ENCODE peak calls at places on chromosomes 5 and 9, in ten cellular contexts. One of them, this sample, is unnamed.

GRCh38 chr9:95047452-95048224 is 269.9 kb downstream of the FANCC start:
- DNase-seq in CD8-positive, alpha-beta T cell: no peak
- DNase-seq in lower lobe of right lung: no peak
- DNase-seq in AG04450: no peak
- DNase-seq in psoas muscle: no peak
- DNase-seq in brain microvascular endothelial cell: no peak
- DNase-seq in CD4-positive, alpha-beta T cell: no peak
- DNase-seq in astrocyte of the spinal cord: no peak
- DNase-seq in OCI-LY7: no peak
- DNase-seq in omental fat pad: no peak
- DNase-seq in this sample: no peak

GRCh38 chr5:148949871-148950863 is 112.7 kb downstream of the SH3TC2 start:
- DNase-seq in CD8-positive, alpha-beta T cell: no peak
- DNase-seq in lower lobe of right lung: peak
- DNase-seq in AG04450: no peak
- DNase-seq in psoas muscle: peak
- DNase-seq in brain microvascular endothelial cell: no peak
- DNase-seq in CD4-positive, alpha-beta T cell: no peak
- DNase-seq in astrocyte of the spinal cord: peak
- DNase-seq in OCI-LY7: no peak
- DNase-seq in omental fat pad: no peak
- DNase-seq in this sample: no peak

GRCh38 chr9:90421786-90422185 is 220.8 kb downstream of the DIRAS2 start:
- DNase-seq in CD8-positive, alpha-beta T cell: no peak
- DNase-seq in lower lobe of right lung: no peak
- DNase-seq in AG04450: no peak
- DNase-seq in psoas muscle: no peak
- DNase-seq in brain microvascular endothelial cell: no peak
- DNase-seq in CD4-positive, alpha-beta T cell: no peak
- DNase-seq in astrocyte of the spinal cord: no peak
- DNase-seq in OCI-LY7: no peak
- DNase-seq in omental fat pad: no peak
- DNase-seq in this sample: no peak

GRCh38 chr9:129355641-129356040 is 177.6 kb upstream of the IER5L start:
- DNase-seq in CD8-positive, alpha-beta T cell: no peak
- DNase-seq in lower lobe of right lung: no peak
- DNase-seq in AG04450: no peak
- DNase-seq in psoas muscle: no peak
- DNase-seq in brain microvascular endothelial cell: no peak
- DNase-seq in CD4-positive, alpha-beta T cell: no peak
- DNase-seq in astrocyte of the spinal cord: no peak
- DNase-seq in OCI-LY7: no peak
- DNase-seq in omental fat pad: no peak
- DNase-seq in this sample: no peak

GRCh38 chr5:149337746-149338145 is 7.6 kb upstream of the GRPEL2 start:
- DNase-seq in CD8-positive, alpha-beta T cell: no peak
- DNase-seq in lower lobe of right lung: no peak
- DNase-seq in AG04450: no peak
- DNase-seq in psoas muscle: no peak
- DNase-seq in brain microvascular endothelial cell: no peak
- DNase-seq in CD4-positive, alpha-beta T cell: no peak
- DNase-seq in astrocyte of the spinal cord: no peak
- DNase-seq in OCI-LY7: no peak
- DNase-seq in omental fat pad: no peak
- DNase-seq in this sample: no peak

GRCh38 chr5:174514983-174515394 is 209.4 kb upstream of the MSX2 start:
- DNase-seq in CD8-positive, alpha-beta T cell: no peak
- DNase-seq in lower lobe of right lung: no peak
- DNase-seq in AG04450: no peak
- DNase-seq in psoas muscle: no peak
- DNase-seq in brain microvascular endothelial cell: no peak
- DNase-seq in CD4-positive, alpha-beta T cell: no peak
- DNase-seq in astrocyte of the spinal cord: no peak
- DNase-seq in OCI-LY7: no peak
- DNase-seq in omental fat pad: no peak
- DNase-seq in this sample: no peak

GRCh38 chr9:82923410-82924242 is 139.3 kb downstream of the RASEF start:
- DNase-seq in CD8-positive, alpha-beta T cell: no peak
- DNase-seq in lower lobe of right lung: no peak
- DNase-seq in AG04450: no peak
- DNase-seq in psoas muscle: no peak
- DNase-seq in brain microvascular endothelial cell: peak
- DNase-seq in CD4-positive, alpha-beta T cell: no peak
- DNase-seq in astrocyte of the spinal cord: peak
- DNase-seq in OCI-LY7: peak
- DNase-seq in omental fat pad: no peak
- DNase-seq in this sample: peak

GRCh38 chr9:129726322-129727160 is 26.3 kb downstream of the PTGES start:
- DNase-seq in CD8-positive, alpha-beta T cell: peak
- DNase-seq in lower lobe of right lung: peak
- DNase-seq in AG04450: peak
- DNase-seq in psoas muscle: peak
- DNase-seq in brain microvascular endothelial cell: peak
- DNase-seq in CD4-positive, alpha-beta T cell: peak
- DNase-seq in astrocyte of the spinal cord: peak
- DNase-seq in OCI-LY7: peak
- DNase-seq in omental fat pad: peak
- DNase-seq in this sample: peak

GRCh38 chr9:96391021-96391765 is 7.7 kb upstream of the SLC35D2 start:
- DNase-seq in CD8-positive, alpha-beta T cell: no peak
- DNase-seq in lower lobe of right lung: no peak
- DNase-seq in AG04450: no peak
- DNase-seq in psoas muscle: no peak
- DNase-seq in brain microvascular endothelial cell: no peak
- DNase-seq in CD4-positive, alpha-beta T cell: no peak
- DNase-seq in astrocyte of the spinal cord: peak
- DNase-seq in OCI-LY7: no peak
- DNase-seq in omental fat pad: no peak
- DNase-seq in this sample: no peak

GRCh38 chr9:69324549-69325401 is at the start of gene ENTREP1:
- DNase-seq in CD8-positive, alpha-beta T cell: no peak
- DNase-seq in lower lobe of right lung: peak
- DNase-seq in AG04450: no peak
- DNase-seq in psoas muscle: peak
- DNase-seq in brain microvascular endothelial cell: no peak
- DNase-seq in CD4-positive, alpha-beta T cell: no peak
- DNase-seq in astrocyte of the spinal cord: peak
- DNase-seq in OCI-LY7: no peak
- DNase-seq in omental fat pad: no peak
- DNase-seq in this sample: peak

GRCh38 chr9:136952876-136953770 is 1.1 kb downstream of the LCN12 start:
- DNase-seq in CD8-positive, alpha-beta T cell: no peak
- DNase-seq in lower lobe of right lung: peak
- DNase-seq in AG04450: no peak
- DNase-seq in psoas muscle: no peak
- DNase-seq in brain microvascular endothelial cell: no peak
- DNase-seq in CD4-positive, alpha-beta T cell: no peak
- DNase-seq in astrocyte of the spinal cord: no peak
- DNase-seq in OCI-LY7: no peak
- DNase-seq in omental fat pad: no peak
- DNase-seq in this sample: peak

GRCh38 chr9:84170521-84171141 is 169.9 kb downstream of the SLC28A3 start:
- DNase-seq in CD8-positive, alpha-beta T cell: no peak
- DNase-seq in lower lobe of right lung: peak
- DNase-seq in AG04450: peak
- DNase-seq in psoas muscle: peak
- DNase-seq in brain microvascular endothelial cell: peak
- DNase-seq in CD4-positive, alpha-beta T cell: no peak
- DNase-seq in astrocyte of the spinal cord: peak
- DNase-seq in OCI-LY7: no peak
- DNase-seq in omental fat pad: no peak
- DNase-seq in this sample: no peak

GRCh38 chr5:178590924-178591423 is 781 bp upstream of the COL23A1 start:
- DNase-seq in CD8-positive, alpha-beta T cell: no peak
- DNase-seq in lower lobe of right lung: no peak
- DNase-seq in AG04450: no peak
- DNase-seq in psoas muscle: peak
- DNase-seq in brain microvascular endothelial cell: no peak
- DNase-seq in CD4-positive, alpha-beta T cell: no peak
- DNase-seq in astrocyte of the spinal cord: no peak
- DNase-seq in OCI-LY7: no peak
- DNase-seq in omental fat pad: no peak
- DNase-seq in this sample: no peak

GRCh38 chr5:100448250-100448649 is 86.9 kb upstream of the FAM174A start:
- DNase-seq in CD8-positive, alpha-beta T cell: no peak
- DNase-seq in lower lobe of right lung: no peak
- DNase-seq in AG04450: no peak
- DNase-seq in psoas muscle: no peak
- DNase-seq in brain microvascular endothelial cell: no peak
- DNase-seq in CD4-positive, alpha-beta T cell: no peak
- DNase-seq in astrocyte of the spinal cord: no peak
- DNase-seq in OCI-LY7: no peak
- DNase-seq in omental fat pad: no peak
- DNase-seq in this sample: no peak

DNA sequence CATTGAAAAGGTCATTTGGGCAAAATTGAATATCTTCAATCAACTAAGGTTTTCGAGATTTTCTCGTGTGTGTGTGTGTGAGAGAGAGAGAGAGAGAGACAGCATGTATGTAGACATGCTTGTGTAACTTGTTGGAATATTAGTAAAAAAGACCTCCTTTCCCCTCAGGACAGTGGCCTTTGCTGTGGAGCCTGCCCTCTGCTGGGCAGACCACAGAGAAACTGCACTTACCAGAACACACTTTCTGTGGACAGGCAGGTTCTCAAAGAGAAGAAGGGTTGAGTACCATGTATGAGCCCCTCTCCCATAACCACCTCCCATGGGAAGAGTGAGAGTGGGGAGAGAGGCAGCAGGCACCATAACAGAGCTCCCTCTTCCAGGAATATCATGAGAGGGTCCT is 45.6 kb downstream of the CFAP90 start:
- DNase-seq in CD8-positive, alpha-beta T cell: no peak
- DNase-seq in lower lobe of right lung: no peak
- DNase-seq in AG04450: no peak
- DNase-seq in psoas muscle: no peak
- DNase-seq in brain microvascular endothelial cell: no peak
- DNase-seq in CD4-positive, alpha-beta T cell: no peak
- DNase-seq in astrocyte of the spinal cord: no peak
- DNase-seq in OCI-LY7: no peak
- DNase-seq in omental fat pad: no peak
- DNase-seq in this sample: no peak
- TF ChIP-seq CTCF in CD8-positive, alpha-beta T cell: no peak
- TF ChIP-seq CTCF in lower lobe of right lung: no peak
- TF ChIP-seq CTCF in AG04450: no peak
- TF ChIP-seq CTCF in psoas muscle: no peak
- TF ChIP-seq CTCF in brain microvascular endothelial cell: peak
- TF ChIP-seq CTCF in CD4-positive, alpha-beta T cell: no peak
- TF ChIP-seq CTCF in astrocyte of the spinal cord: peak
- TF ChIP-seq CTCF in OCI-LY7: peak
- TF ChIP-seq CTCF in omental fat pad: no peak
- TF ChIP-seq CTCF in this sample: peak

GRCh38 chr5:89260254-89260653 is 377.3 kb upstream of the MEF2C start:
- DNase-seq in CD8-positive, alpha-beta T cell: no peak
- DNase-seq in lower lobe of right lung: no peak
- DNase-seq in AG04450: no peak
- DNase-seq in psoas muscle: no peak
- DNase-seq in brain microvascular endothelial cell: no peak
- DNase-seq in CD4-positive, alpha-beta T cell: no peak
- DNase-seq in astrocyte of the spinal cord: no peak
- DNase-seq in OCI-LY7: no peak
- DNase-seq in omental fat pad: no peak
- DNase-seq in this sample: no peak
- TF ChIP-seq CTCF in CD8-positive, alpha-beta T cell: no peak
- TF ChIP-seq CTCF in lower lobe of right lung: no peak
- TF ChIP-seq CTCF in AG04450: no peak
- TF ChIP-seq CTCF in psoas muscle: no peak
- TF ChIP-seq CTCF in brain microvascular endothelial cell: peak
- TF ChIP-seq CTCF in CD4-positive, alpha-beta T cell: no peak
- TF ChIP-seq CTCF in astrocyte of the spinal cord: no peak
- TF ChIP-seq CTCF in OCI-LY7: no peak
- TF ChIP-seq CTCF in omental fat pad: no peak
- TF ChIP-seq CTCF in this sample: no peak

DNA sequence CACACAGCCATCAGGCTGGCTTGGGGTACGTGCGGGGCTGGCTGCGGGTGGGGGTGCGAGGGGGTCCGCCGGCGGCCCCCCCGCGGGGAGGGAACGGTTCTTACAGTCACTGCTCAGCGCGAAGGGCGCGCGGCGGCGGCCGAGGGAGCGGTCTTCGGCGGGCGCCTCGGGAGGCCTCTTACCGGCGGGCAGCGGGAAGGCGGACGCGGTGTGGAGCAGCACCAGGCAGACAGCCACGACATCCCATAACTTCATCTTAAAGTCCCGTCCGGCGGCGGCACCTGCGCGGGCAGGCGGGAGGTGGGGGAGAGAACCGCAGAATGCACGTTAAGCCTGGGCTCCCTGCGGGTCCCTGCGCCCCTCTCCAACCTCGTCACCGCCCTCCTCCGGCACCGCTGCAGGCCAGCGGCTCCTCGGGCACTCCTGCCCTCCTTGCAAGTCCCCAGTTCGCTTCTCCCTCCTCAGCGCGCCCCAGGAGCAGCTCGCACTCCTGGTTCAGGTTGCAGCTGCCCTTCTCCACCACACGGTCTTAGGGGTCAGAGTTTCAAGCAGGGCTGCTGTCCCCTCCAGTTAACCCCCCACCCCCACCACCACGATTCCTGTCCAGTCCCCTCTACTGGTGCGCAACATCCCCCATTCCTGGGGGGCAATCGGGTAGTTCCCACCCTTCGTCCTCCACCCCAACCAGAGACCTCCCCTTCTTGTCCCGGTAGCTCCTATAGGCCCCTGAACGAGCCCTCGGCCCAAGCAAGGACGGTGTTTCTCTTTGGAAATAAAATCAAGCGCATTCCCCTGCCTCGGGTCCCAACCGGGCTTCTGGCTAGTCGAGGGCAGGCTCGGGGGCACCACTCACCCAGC is 5.1 kb downstream of the GDNF start:
- DNase-seq in CD8-positive, alpha-beta T cell: no peak
- DNase-seq in lower lobe of right lung: no peak
- DNase-seq in AG04450: no peak
- DNase-seq in psoas muscle: peak
- DNase-seq in brain microvascular endothelial cell: no peak
- DNase-seq in CD4-positive, alpha-beta T cell: no peak
- DNase-seq in astrocyte of the spinal cord: no peak
- DNase-seq in OCI-LY7: no peak
- DNase-seq in omental fat pad: no peak
- DNase-seq in this sample: peak
- TF ChIP-seq CTCF in CD8-positive, alpha-beta T cell: no peak
- TF ChIP-seq CTCF in lower lobe of right lung: no peak
- TF ChIP-seq CTCF in AG04450: no peak
- TF ChIP-seq CTCF in psoas muscle: no peak
- TF ChIP-seq CTCF in brain microvascular endothelial cell: peak
- TF ChIP-seq CTCF in CD4-positive, alpha-beta T cell: no peak
- TF ChIP-seq CTCF in astrocyte of the spinal cord: no peak
- TF ChIP-seq CTCF in OCI-LY7: no peak
- TF ChIP-seq CTCF in omental fat pad: no peak
- TF ChIP-seq CTCF in this sample: no peak

GRCh38 chr9:8486095-8486494 is 686.5 kb upstream of the DMAC1 start:
- DNase-seq in CD8-positive, alpha-beta T cell: no peak
- DNase-seq in lower lobe of right lung: no peak
- DNase-seq in AG04450: no peak
- DNase-seq in psoas muscle: peak
- DNase-seq in brain microvascular endothelial cell: peak
- DNase-seq in CD4-positive, alpha-beta T cell: no peak
- DNase-seq in astrocyte of the spinal cord: peak
- DNase-seq in OCI-LY7: no peak
- DNase-seq in omental fat pad: no peak
- DNase-seq in this sample: peak
- TF ChIP-seq CTCF in CD8-positive, alpha-beta T cell: no peak
- TF ChIP-seq CTCF in lower lobe of right lung: peak
- TF ChIP-seq CTCF in AG04450: no peak
- TF ChIP-seq CTCF in psoas muscle: no peak
- TF ChIP-seq CTCF in brain microvascular endothelial cell: peak
- TF ChIP-seq CTCF in CD4-positive, alpha-beta T cell: no peak
- TF ChIP-seq CTCF in astrocyte of the spinal cord: peak
- TF ChIP-seq CTCF in OCI-LY7: peak
- TF ChIP-seq CTCF in omental fat pad: no peak
- TF ChIP-seq CTCF in this sample: peak

GRCh38 chr5:10461041-10461440 is 19.4 kb downstream of the ROPN1L start:
- DNase-seq in CD8-positive, alpha-beta T cell: no peak
- DNase-seq in lower lobe of right lung: no peak
- DNase-seq in AG04450: no peak
- DNase-seq in psoas muscle: no peak
- DNase-seq in brain microvascular endothelial cell: no peak
- DNase-seq in CD4-positive, alpha-beta T cell: no peak
- DNase-seq in astrocyte of the spinal cord: no peak
- DNase-seq in OCI-LY7: no peak
- DNase-seq in omental fat pad: no peak
- DNase-seq in this sample: no peak
- TF ChIP-seq CTCF in CD8-positive, alpha-beta T cell: no peak
- TF ChIP-seq CTCF in lower lobe of right lung: no peak
- TF ChIP-seq CTCF in AG04450: no peak
- TF ChIP-seq CTCF in psoas muscle: no peak
- TF ChIP-seq CTCF in brain microvascular endothelial cell: no peak
- TF ChIP-seq CTCF in CD4-positive, alpha-beta T cell: no peak
- TF ChIP-seq CTCF in astrocyte of the spinal cord: no peak
- TF ChIP-seq CTCF in OCI-LY7: no peak
- TF ChIP-seq CTCF in omental fat pad: no peak
- TF ChIP-seq CTCF in this sample: no peak